ENCODE peak calls at places on chromosomes 5 and 9, in ten cellular contexts. O, A, S, Y, B, I, N, J, P and Q are unnamed samples. For H3K4me1, the result is how much of the 10 kb centered on the place peaks cover.

GRCh38 chr9:113525208-113525607 is 61.7 kb downstream of the RGS3 start:
- DNase-seq in P (no peak), S (no peak), N (no peak), A (no peak), O (peak), I (no peak), J (no peak), B (no peak), Y (no peak), Q (no peak)

GRCh38 chr9:126975327-126976059 is 60.9 kb downstream of the RALGPS1 start:
- DNase-seq in N (no peak), B (no peak), P (no peak), O (no peak), J (no peak), Y (no peak), S (no peak), A (no peak), I (no peak), Q (no peak)

GRCh38 chr9:93122721-93123221 is 11.3 kb downstream of the NINJ1 start:
- DNase-seq in Y (no peak), J (no peak), S (peak), N (no peak), I (no peak), P (no peak), A (peak), B (no peak), O (peak), Q (peak)

GRCh38 chr9:91623004-91623403 is 199.4 kb upstream of the NFIL3 start:
- DNase-seq in S (no peak), I (no peak), J (no peak), B (no peak), P (no peak), Y (no peak), O (no peak), N (no peak), A (no peak), Q (no peak)

GRCh38 chr5:135126688-135127603 is 92.9 kb upstream of the PITX1 start:
- DNase-seq in P (peak), Y (no peak), J (no peak), O (no peak), I (peak), N (no peak), B (no peak), A (no peak), S (no peak), Q (peak)

GRCh38 chr5:157184117-157184516 is 3.5 kb downstream of the ITK start:
- DNase-seq in I (no peak), S (no peak), J (peak), N (no peak), B (no peak), A (no peak), P (no peak), Y (no peak), O (no peak), Q (no peak)

GRCh38 chr9:104276709-104277245 is 182.7 kb downstream of the SMC2 start:
- DNase-seq in B (no peak), J (no peak), P (no peak), Y (no peak), I (no peak), S (no peak), O (no peak), A (no peak), N (peak), Q (no peak)

GRCh38 chr5:107277485-107278040 is 393.2 kb downstream of the EFNA5 start:
- DNase-seq in I (no peak), O (no peak), N (no peak), J (no peak), P (no peak), S (no peak), B (no peak), A (no peak), Y (no peak), Q (peak)

GRCh38 chr9:121321039-121321503 is 49.0 kb downstream of the STOM start:
- DNase-seq in Y (no peak), I (no peak), P (no peak), S (no peak), O (no peak), B (no peak), A (no peak), J (no peak), N (no peak), Q (no peak)

GRCh38 chr5:101390317-101390908 is 487.3 kb upstream of the ST8SIA4 start:
- DNase-seq in I (no peak), B (peak), P (no peak), O (no peak), N (peak), J (no peak), A (no peak), S (peak), Y (peak), Q (peak)

GRCh38 chr9:107039546-107039945 is 176.6 kb downstream of the ZNF462 start:
- DNase-seq in B (no peak), Y (no peak), S (no peak), O (no peak), A (no peak), P (no peak), N (peak), J (no peak), I (no peak), Q (no peak)

GRCh38 chr5:13941468-13941867 is 3.0 kb downstream of the DNAH5 start:
- DNase-seq in B (no peak), N (no peak), Y (no peak), A (no peak), J (no peak), O (no peak), P (no peak), I (no peak), S (no peak), Q (no peak)

GRCh38 chr9:134258828-134259546 is 67.3 kb upstream of the RXRA start:
- DNase-seq in I (peak), S (no peak), Y (no peak), O (peak), N (no peak), J (no peak), B (peak), P (no peak), A (no peak), Q (no peak)

GRCh38 chr5:135386096-135386495 is 12.9 kb downstream of the MACROH2A1 start:
- DNase-seq in N (peak), Y (no peak), J (no peak), I (no peak), S (no peak), A (no peak), O (no peak), B (no peak), P (no peak), Q (no peak)

GRCh38 chr9:114273461-114273881 is 49.4 kb upstream of the ORM1 start:
- DNase-seq in Y (no peak), O (no peak), A (peak), N (peak), S (no peak), I (no peak), J (no peak), B (no peak), P (no peak), Q (peak)

GRCh38 chr5:141969783-141970741 is 1.2 kb downstream of the RNF14 start:
- DNase-seq in B (no peak), Y (peak), J (no peak), I (no peak), P (peak), O (no peak), S (peak), A (no peak), N (peak), Q (no peak)

GRCh38 chr5:80181618-80182211 is 74.1 kb downstream of the SERINC5 start:
- DNase-seq in O (no peak), N (no peak), P (peak), I (peak), S (peak), Y (no peak), J (no peak), A (peak), B (peak), Q (no peak)

GRCh38 chr5:141223112-141223783 is at the start of gene PCDHB14:
- DNase-seq in J (no peak), S (peak), B (peak), A (no peak), I (no peak), O (no peak), Y (peak), N (peak), P (no peak), Q (peak)

GRCh38 chr9:19000133-19000532 is 32.9 kb downstream of the SAXO1 start:
- DNase-seq in S (no peak), O (no peak), J (no peak), A (no peak), P (no peak), B (no peak), N (no peak), Y (no peak), I (no peak), Q (no peak)

GRCh38 chr9:36872641-36873040 is 161.4 kb downstream of the PAX5 start:
- DNase-seq in O (no peak), J (no peak), I (no peak), S (no peak), A (peak), P (no peak), N (no peak), Y (no peak), B (no peak), Q (no peak)

GRCh38 chr9:78280982-78281668 is 15.8 kb upstream of the PSAT1 start:
- DNase-seq in J (peak), Y (no peak), I (peak), B (peak), O (peak), N (peak), P (no peak), S (peak), A (peak), Q (peak)

GRCh38 chr9:109320734-109321448 is at the start of gene EPB41L4B:
- DNase-seq in B (peak), S (peak), N (peak), A (peak), I (peak), O (peak), P (peak), J (peak), Y (peak), Q (peak)

GRCh38 chr5:111278824-111279504 is 54.8 kb downstream of the CAMK4 start:
- DNase-seq in O (peak), N (peak), B (peak), A (peak), J (no peak), S (peak), Y (peak), P (peak), I (peak), Q (peak)

GRCh38 chr9:87844471-87844870 is 38.2 kb upstream of the SPATA31E1 start:
- DNase-seq in N (no peak), J (no peak), S (no peak), A (no peak), O (no peak), B (no peak), P (no peak), I (no peak), Y (no peak), Q (no peak)

GRCh38 chr9:4657426-4658159 is 4.5 kb upstream of the PLPP6 start:
- DNase-seq in I (peak), S (peak), Y (no peak), B (peak), A (no peak), J (no peak), N (no peak), P (no peak), O (no peak), Q (no peak)

GRCh38 chr5:8825161-8825757 is 720.6 kb downstream of the SEMA5A start:
- DNase-seq in N (peak), B (no peak), A (no peak), Y (no peak), O (no peak), S (no peak), J (no peak), P (no peak), I (no peak), Q (no peak)

GRCh38 chr5:142106061-142106460 is 2.5 kb upstream of the NDFIP1 start:
- DNase-seq in B (no peak), A (no peak), N (peak), Y (no peak), I (no peak), P (no peak), J (no peak), S (no peak), O (peak), Q (no peak)

GRCh38 chr9:20552874-20553624 is 69.2 kb downstream of the MLLT3 start:
- DNase-seq in S (no peak), A (no peak), Y (no peak), B (peak), N (peak), P (no peak), O (no peak), J (no peak), I (no peak), Q (no peak)

GRCh38 chr5:115170128-115170923 is 618 bp upstream of the TRIM36 start:
- DNase-seq in J (no peak), I (no peak), S (no peak), B (no peak), N (peak), Y (peak), P (peak), A (no peak), O (no peak), Q (no peak)

GRCh38 chr9:35333551-35333950 is 156.4 kb upstream of the RUSC2 start:
- DNase-seq in P (no peak), O (no peak), J (no peak), B (no peak), I (no peak), Y (no peak), N (peak), S (no peak), A (no peak), Q (no peak)

GRCh38 chr5:99030871-99031440 is 102.1 kb upstream of the CHD1 start:
- DNase-seq in Y (no peak), B (no peak), J (no peak), O (no peak), A (no peak), P (no peak), I (no peak), N (peak), S (no peak), Q (no peak)

GRCh38 chr9:91037511-91038482 is 236.2 kb downstream of the SYK start:
- DNase-seq in I (peak), B (peak), Y (no peak), O (peak), J (peak), N (peak), A (no peak), S (peak), P (peak), Q (no peak)

GRCh38 chr5:41368158-41368557 is 142.2 kb downstream of the PLCXD3 start:
- DNase-seq in S (no peak), N (peak), O (no peak), B (no peak), I (no peak), J (no peak), P (no peak), A (no peak), Y (no peak), Q (no peak)

GRCh38 chr5:150293091-150293941 is 3.7 kb upstream of the CAMK2A start:
- DNase-seq in Y (no peak), B (no peak), N (no peak), S (no peak), I (no peak), O (no peak), P (no peak), A (peak), J (no peak), Q (peak)

GRCh38 chr5:157312492-157312891 is 46.6 kb downstream of the CYFIP2 start:
- DNase-seq in B (peak), J (no peak), N (peak), A (no peak), S (peak), I (peak), P (peak), O (peak), Y (peak), Q (peak)

DNA sequence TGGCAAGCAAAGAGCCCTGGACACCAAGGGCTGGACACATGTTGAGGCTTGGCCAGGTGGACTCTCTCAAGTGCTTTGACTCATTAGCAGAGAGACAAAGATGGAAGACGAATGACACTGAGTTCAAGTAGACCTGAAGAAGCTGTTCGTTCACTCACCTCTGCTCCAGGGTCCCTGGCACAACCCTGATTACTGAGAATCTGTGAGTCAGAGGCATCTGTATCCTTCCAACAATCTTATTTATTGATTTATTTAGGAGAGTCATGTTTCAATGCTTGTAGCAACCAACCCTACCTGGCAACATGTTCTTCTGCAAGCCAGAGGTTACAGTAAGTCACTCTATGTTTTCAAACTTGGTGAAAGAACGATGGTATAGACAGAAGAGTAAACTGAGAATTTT is 55.9 kb upstream of the CARTPT start:
- DNase-seq in S (no peak), N (no peak), A (no peak), P (no peak), B (no peak), I (no peak), O (no peak), Y (no peak), J (no peak), Q (no peak)
- H3K4me1 ChIP-seq in S (under half), N (under half), A (under half), P (under half), B (under half), I (under half), O (under half), Y (under half), J (under half), Q (under half)

DNA sequence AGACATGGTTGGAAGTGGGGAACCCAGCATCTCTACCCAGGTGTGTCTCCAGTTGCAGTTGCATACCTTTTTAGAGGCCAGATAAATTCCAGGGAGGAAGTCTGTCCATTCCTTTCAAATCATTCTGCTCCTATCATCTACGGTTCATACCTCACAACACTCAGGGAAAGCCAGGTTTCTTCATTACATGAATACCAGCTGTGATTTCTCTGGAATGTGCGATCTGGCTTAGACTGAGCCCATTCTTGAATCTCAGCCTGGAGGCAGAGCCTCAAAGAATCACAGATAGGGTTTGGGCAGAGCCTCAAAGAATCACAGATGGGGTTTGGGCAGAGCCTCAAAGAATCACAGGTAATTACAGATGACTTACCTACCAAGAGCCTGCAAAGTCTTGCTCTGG is 7.2 kb downstream of the P4HA2 start:
- DNase-seq in O (no peak), J (no peak), P (no peak), I (no peak), A (no peak), Y (no peak), N (no peak), B (no peak), S (no peak), Q (no peak)
- H3K4me1 ChIP-seq in O (half or more), J (under half), P (under half), I (under half), A (under half), Y (under half), N (half or more), B (under half), S (under half), Q (under half)

GRCh38 chr9:2026181-2026580 is 11.0 kb downstream of the SMARCA2 start:
- DNase-seq in S (no peak), J (no peak), P (no peak), I (no peak), B (no peak), O (no peak), Y (no peak), N (no peak), A (no peak), Q (no peak)
- H3K4me1 ChIP-seq in S (under half), J (under half), P (under half), I (under half), B (under half), O (half or more), Y (under half), N (under half), A (half or more), Q (under half)

DNA sequence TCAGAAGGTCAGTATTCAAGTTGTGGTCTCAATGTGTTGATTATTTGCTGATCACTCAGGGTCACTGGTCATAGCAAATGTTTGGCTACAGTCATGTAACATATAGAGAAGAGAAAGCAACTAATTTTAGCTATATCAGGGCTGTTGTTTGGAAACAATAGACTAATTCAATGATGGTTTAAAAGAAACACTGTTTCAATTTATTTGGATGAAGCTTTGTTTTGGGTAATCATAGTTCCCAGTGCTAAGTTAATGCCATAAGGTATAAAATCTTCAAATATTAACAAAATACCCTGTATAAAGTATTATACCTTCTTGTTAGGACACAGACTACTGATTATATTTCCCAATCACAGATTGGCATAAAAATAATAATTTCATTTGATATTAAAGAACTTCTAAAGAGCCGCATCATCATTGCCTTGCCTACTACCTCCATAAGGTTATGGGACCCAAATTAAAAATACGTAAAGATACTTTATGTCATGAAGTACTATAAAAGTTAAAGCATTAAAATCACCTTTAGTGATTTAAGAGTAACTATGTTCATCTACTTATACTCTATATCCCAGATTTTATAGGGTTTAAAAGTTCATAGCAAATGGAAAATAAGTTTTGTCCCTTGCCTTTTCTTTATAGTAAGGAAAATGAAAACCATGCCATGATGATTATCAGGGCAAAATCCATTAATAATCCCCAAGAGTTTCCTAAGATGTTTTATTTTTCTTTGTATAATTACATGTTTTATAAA is 6.0 kb downstream of the NR3C1 start:
- DNase-seq in I (no peak), N (no peak), S (no peak), Y (no peak), B (peak), O (no peak), A (no peak), P (no peak), J (no peak), Q (no peak)
- H3K4me1 ChIP-seq in I (under half), N (under half), S (under half), Y (half or more), B (half or more), O (half or more), A (half or more), P (under half), J (under half), Q (under half)

GRCh38 chr9:14379280-14379679 is 65.3 kb upstream of the NFIB start:
- DNase-seq in P (no peak), Y (no peak), N (no peak), O (no peak), S (no peak), I (no peak), J (no peak), A (no peak), B (no peak), Q (no peak)

GRCh38 chr9:14373319-14373632 is 59.3 kb upstream of the NFIB start:
- DNase-seq in A (no peak), P (no peak), I (no peak), B (no peak), O (no peak), Y (no peak), S (no peak), J (no peak), N (no peak), Q (no peak)

GRCh38 chr9:14372437-14373318 is 58.7 kb upstream of the NFIB start:
- DNase-seq in Y (peak), B (peak), O (peak), A (no peak), I (no peak), N (peak), P (peak), S (peak), J (no peak), Q (peak)

GRCh38 chr9:14369011-14369410 is 55.1 kb upstream of the NFIB start:
- DNase-seq in I (no peak), A (no peak), O (no peak), J (no peak), S (no peak), Y (no peak), N (no peak), B (peak), P (no peak), Q (no peak)

GRCh38 chr9:14373726-14374125 is 59.8 kb upstream of the NFIB start:
- DNase-seq in P (no peak), N (no peak), B (no peak), I (no peak), Y (no peak), A (no peak), J (no peak), O (no peak), S (no peak), Q (no peak)
- H3K4me1 ChIP-seq in P (under half), N (under half), B (under half), I (under half), Y (under half), A (under half), J (under half), O (under half), S (under half), Q (under half)

DNA sequence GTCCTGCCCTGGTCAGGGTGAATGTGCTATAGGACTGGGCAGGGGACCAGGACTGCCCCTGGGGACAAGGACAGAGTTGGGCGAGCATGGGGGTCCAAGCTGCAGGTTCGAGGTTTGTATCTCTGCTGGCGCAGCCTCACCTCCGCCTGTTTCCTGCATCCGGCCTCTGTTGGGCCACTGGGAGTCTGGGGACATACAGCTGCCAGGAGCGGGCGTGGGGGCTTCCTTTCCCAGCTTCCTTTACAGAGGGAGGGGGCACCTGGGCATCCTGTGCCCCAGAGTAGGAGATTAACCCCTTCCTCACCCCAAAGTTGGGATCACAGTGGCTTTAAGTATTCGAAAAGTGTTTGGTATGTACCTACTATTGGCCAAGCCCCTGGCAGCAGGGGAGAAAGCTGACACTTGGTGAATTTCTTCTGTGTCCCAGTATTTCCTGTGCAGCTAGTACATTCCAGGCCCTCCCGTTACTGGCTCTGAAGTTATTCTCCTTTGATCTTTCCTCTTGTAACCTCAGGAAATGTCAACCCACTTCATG is 19.0 kb downstream of the OLFML2A start:
- DNase-seq in N (no peak), J (no peak), S (no peak), I (no peak), P (no peak), A (no peak), O (peak), Y (peak), B (peak), Q (no peak)
- H3K4me1 ChIP-seq in N (under half), J (under half), S (under half), I (under half), P (under half), A (under half), O (half or more), Y (under half), B (under half), Q (under half)